ENCODE peak calls at places on chromosomes 2 and 18, in five cellular contexts. O is activated effector memory CD4-positive, alpha-beta T cell treated with Interleukin-2 at 50 U/mL for 16 hours; H is central memory CD4-positive, alpha-beta T cell; A is CD8-positive, alpha-beta T cell; L is foreskin keratinocyte. P is an unnamed sample.

GRCh38 chr2:221501210-221501882 is 70.8 kb downstream of the EPHA4 start:
- DNase-seq in O (no peak), H (no peak), A (no peak), L (no peak), P (no peak)

GRCh38 chr18:9975658-9976057 is 61.8 kb downstream of the VAPA start:
- DNase-seq in O (no peak), H (no peak), A (no peak), L (no peak), P (no peak)

GRCh38 chr18:22550366-22550765 is 132.7 kb upstream of the CTAGE1 start:
- DNase-seq in O (no peak), H (no peak), A (no peak), L (peak; percentile 48), P (no peak)

GRCh38 chr18:26516964-26517363 is 31.4 kb downstream of the KCTD1 start:
- DNase-seq in O (no peak), H (no peak), A (no peak), L (no peak), P (no peak)

GRCh38 chr18:24072743-24073142 is 58.2 kb downstream of the TTC39C start:
- DNase-seq in O (no peak), H (no peak), A (no peak), L (no peak), P (no peak)

GRCh38 chr18:23451011-23451410 is 2.1 kb upstream of the RIOK3 start:
- DNase-seq in O (no peak), H (no peak), A (no peak), L (no peak), P (no peak)

GRCh38 chr2:222468338-222468737 is 44.0 kb downstream of the SGPP2 start:
- DNase-seq in O (no peak), H (no peak), A (no peak), L (no peak), P (no peak)

GRCh38 chr2:45024600-45025291 is 15.5 kb upstream of the SIX2 start:
- DNase-seq in O (no peak), H (no peak), A (no peak), L (peak; percentile 76), P (no peak)

GRCh38 chr2:26671691-26672090 is 20.8 kb upstream of the KCNK3 start:
- DNase-seq in O (no peak), H (no peak), A (no peak), L (no peak), P (no peak)

GRCh38 chr18:37525302-37525585 is 40.4 kb downstream of the CELF4 start:
- DNase-seq in O (no peak), H (no peak), A (no peak), L (no peak), P (no peak)

GRCh38 chr18:9273221-9273620 is 61.4 kb upstream of the TWSG1 start:
- DNase-seq in O (no peak), H (no peak), A (no peak), L (no peak), P (no peak)

GRCh38 chr2:229731916-229732315 is 17.6 kb upstream of the DNER start:
- DNase-seq in O (no peak), H (no peak), A (no peak), L (no peak), P (no peak)

GRCh38 chr2:197759625-197760292 is 25.4 kb downstream of the BOLL start:
- DNase-seq in O (no peak), H (no peak), A (no peak), L (no peak), P (no peak)

GRCh38 chr18:58768293-58768974 is 96.2 kb upstream of the ZNF532 start:
- DNase-seq in O (peak; percentile 55), H (peak; percentile 50), A (peak; percentile 77), L (no peak), P (peak; percentile 60)

GRCh38 chr2:15957881-15958713 is 17.7 kb downstream of the MYCN start:
- DNase-seq in O (no peak), H (no peak), A (no peak), L (no peak), P (no peak)

GRCh38 chr2:137659616-137660015 is 304.7 kb upstream of the HNMT start:
- DNase-seq in O (no peak), H (no peak), A (no peak), L (peak; percentile 31), P (no peak)

GRCh38 chr2:30492185-30492584 is 45.1 kb downstream of the LCLAT1 start:
- DNase-seq in O (no peak), H (no peak), A (no peak), L (no peak), P (no peak)

GRCh38 chr18:50061876-50062517 is 132.9 kb downstream of the MYO5B start:
- DNase-seq in O (no peak), H (no peak), A (no peak), L (no peak), P (no peak)

GRCh38 chr2:171244970-171245782 is 84.5 kb upstream of the TLK1 start:
- DNase-seq in O (no peak), H (no peak), A (no peak), L (no peak), P (no peak)

GRCh38 chr2:2769481-2770431 is 438.7 kb upstream of the MYT1L start:
- DNase-seq in O (no peak), H (no peak), A (no peak), L (no peak), P (no peak)

GRCh38 chr2:12607971-12608370 is 108.8 kb upstream of the TRIB2 start:
- DNase-seq in O (no peak), H (no peak), A (no peak), L (peak; percentile 62), P (no peak)

GRCh38 chr2:48915227-48915626 is 159.7 kb upstream of the LHCGR start:
- DNase-seq in O (no peak), H (no peak), A (no peak), L (no peak), P (no peak)

GRCh38 chr2:190759749-190760213 is 110.9 kb downstream of the NAB1 start:
- DNase-seq in O (no peak), H (no peak), A (no peak), L (peak; percentile 65), P (no peak)

GRCh38 chr2:218405365-218406208 is 5.9 kb downstream of the CTDSP1 start:
- DNase-seq in O (no peak), H (no peak), A (peak; percentile 59), L (no peak), P (no peak)

GRCh38 chr2:74226648-74227213 is 28.3 kb downstream of the MTHFD2 start:
- DNase-seq in O (no peak), H (no peak), A (no peak), L (no peak), P (no peak)